ENCODE peak calls at places on chromosomes 1 and 21, in seven cellular contexts. T, U, R, J, Y, E and M are unnamed samples.
A peak's percentile ranks its signal among the peaks of the same experiment; 100 is the strongest.

GRCh38 chr1:230992100-230992774 is 13.3 kb downstream of the ARV1 start:
- DNase-seq in T (no peak), E (no peak), J (no peak), Y (no peak), U (no peak), R (no peak), M (no peak)

GRCh38 chr1:915295-916172 is 8.2 kb upstream of the SAMD11 start:
- DNase-seq in T (no peak), U (no peak), R (no peak), J (peak; percentile 18), E (no peak), Y (no peak), M (no peak)

GRCh38 chr21:44377922-44378645 is 24.7 kb downstream of the TRPM2 start:
- DNase-seq in R (peak; percentile 17), E (no peak), J (no peak), Y (no peak), U (no peak), T (no peak), M (no peak)

GRCh38 chr1:242349636-242350035 is 174.9 kb downstream of the PLD5 start:
- DNase-seq in U (no peak), Y (no peak), E (no peak), R (no peak), T (no peak), J (no peak), M (no peak)

GRCh38 chr1:27992271-27992670 is 32.5 kb downstream of the XKR8 start:
- DNase-seq in Y (no peak), T (no peak), E (no peak), U (no peak), R (peak; percentile 64), J (no peak), M (no peak)

GRCh38 chr1:34794001-34794789 is 1.4 kb downstream of the GJA4 start:
- DNase-seq in T (no peak), Y (no peak), R (no peak), J (no peak), U (no peak), E (no peak), M (no peak)

GRCh38 chr1:223494926-223495645 is 101.9 kb downstream of the CCDC185 start:
- DNase-seq in U (no peak), E (no peak), R (no peak), J (no peak), T (no peak), Y (no peak), M (no peak)

GRCh38 chr1:94974824-94975223 is 47.9 kb upstream of the CNN3 start:
- DNase-seq in E (no peak), R (no peak), Y (no peak), J (no peak), U (no peak), T (peak; percentile 87), M (no peak)

GRCh38 chr1:26721669-26722355 is 26.0 kb downstream of the ARID1A start:
- DNase-seq in J (no peak), Y (no peak), U (no peak), T (no peak), E (no peak), R (no peak), M (no peak)

GRCh38 chr1:24932284-24932683 is 2.2 kb upstream of the RUNX3 start:
- DNase-seq in Y (peak; percentile 81), J (no peak), R (peak; percentile 78), E (peak; percentile 80), T (no peak), U (peak; percentile 83), M (peak; percentile 84)

GRCh38 chr1:188670837-188671236 is 1806.8 kb downstream of the BRINP3 start:
- DNase-seq in E (no peak), T (peak; percentile 85), R (no peak), U (no peak), Y (no peak), J (no peak), M (no peak)

GRCh38 chr1:8421721-8422120 is 103.8 kb downstream of the SLC45A1 start:
- DNase-seq in Y (no peak), R (no peak), T (peak; percentile 8), U (no peak), E (peak; percentile 56), J (peak; percentile 40), M (no peak)

GRCh38 chr1:12014141-12014981 is 4.9 kb upstream of the MIIP start:
- DNase-seq in R (no peak), U (peak; percentile 65), E (no peak), Y (no peak), J (peak; percentile 52), T (peak; percentile 83), M (no peak)
- TF ChIP-seq CTCF in R (no peak), U (peak; percentile 52), E (peak; percentile 18), Y (no peak), J (no peak), T (peak; percentile 40), M (no peak)

GRCh38 chr1:71093938-71094337 is 13.1 kb upstream of the ZRANB2 start:
- DNase-seq in T (no peak), R (no peak), U (no peak), J (no peak), Y (no peak), E (no peak), M (no peak)
- TF ChIP-seq CTCF in T (peak; percentile 49), R (peak; percentile 7), U (peak; percentile 38), J (peak; percentile 47), Y (peak; percentile 38), E (peak; percentile 31), M (peak; percentile 35)

DNA sequence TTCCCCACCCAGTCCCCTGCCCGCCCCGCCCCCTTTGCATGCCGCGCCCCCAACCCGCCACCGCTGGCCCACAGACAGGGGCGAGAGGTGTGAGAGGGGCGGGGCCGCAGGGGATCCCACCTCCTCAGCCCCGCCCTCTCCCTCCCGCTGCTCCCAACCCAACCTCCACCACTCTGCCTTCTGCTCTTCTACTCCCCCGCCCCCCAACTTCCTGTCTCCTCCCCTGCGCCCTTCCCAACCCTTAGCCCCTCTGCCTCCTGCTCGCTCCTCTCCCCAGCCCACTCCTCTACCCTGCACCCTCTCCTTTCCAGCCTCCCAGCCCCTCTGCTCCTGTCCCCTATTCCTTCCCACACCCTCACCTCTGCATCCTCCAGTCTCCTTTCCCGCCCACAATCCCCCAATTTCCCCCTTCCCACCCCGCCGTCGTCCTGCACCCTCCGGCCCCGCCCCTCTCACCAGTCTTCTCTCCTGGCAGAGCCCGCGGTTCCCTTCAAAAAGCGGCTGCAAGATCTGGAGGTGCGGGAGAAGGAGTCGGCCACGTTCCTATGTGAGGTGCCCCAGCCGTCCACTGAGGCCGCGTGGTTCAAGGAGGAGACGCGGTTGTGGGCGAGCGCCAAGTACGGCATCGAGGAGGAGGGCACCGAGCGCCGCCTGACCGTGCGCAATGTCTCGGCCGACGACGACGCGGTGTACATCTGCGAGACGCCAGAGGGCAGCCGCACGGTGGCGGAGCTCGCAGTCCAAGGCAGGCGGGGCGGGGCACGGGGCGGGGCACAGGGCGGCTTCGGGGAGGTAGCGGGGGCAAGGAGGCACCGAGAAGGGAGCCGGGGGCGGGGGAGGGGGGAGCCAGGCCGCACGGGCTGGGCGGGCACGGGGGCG is 5.4 kb downstream of the OBSCN start:
- DNase-seq in J (peak; percentile 87), U (peak; percentile 96), Y (peak; percentile 91), R (peak; percentile 96), T (peak; percentile 83), E (peak; percentile 91), M (peak; percentile 95)
- TF ChIP-seq CTCF in J (peak; percentile 59), U (peak; percentile 58), Y (peak; percentile 77), R (peak; percentile 65), T (peak; percentile 73), E (no peak), M (peak; percentile 35)

GRCh38 chr21:27363719-27364479 is 397.0 kb upstream of the ADAMTS5 start:
- DNase-seq in T (no peak), Y (no peak), U (no peak), J (no peak), R (no peak), E (no peak), M (no peak)

GRCh38 chr21:27366846-27367245 is 400.0 kb upstream of the ADAMTS5 start:
- DNase-seq in U (no peak), E (no peak), R (no peak), T (no peak), Y (no peak), J (no peak), M (no peak)

GRCh38 chr21:27359141-27359540 is 392.3 kb upstream of the ADAMTS5 start:
- DNase-seq in R (no peak), J (no peak), Y (no peak), U (no peak), T (no peak), E (no peak), M (no peak)

GRCh38 chr21:27365394-27365793 is 398.5 kb upstream of the ADAMTS5 start:
- DNase-seq in Y (no peak), U (no peak), E (no peak), T (peak; percentile 30), J (no peak), R (no peak), M (no peak)

GRCh38 chr21:27362249-27362648 is 395.4 kb upstream of the ADAMTS5 start:
- DNase-seq in U (no peak), T (peak; percentile 11), E (no peak), J (no peak), Y (no peak), R (no peak), M (no peak)
- TF ChIP-seq CTCF in U (peak; percentile 51), T (peak; percentile 44), E (no peak), J (peak; percentile 51), Y (no peak), R (no peak), M (no peak)

GRCh38 chr1:245348626-245349025 is 193.8 kb downstream of the KIF26B start:
- DNase-seq in J (no peak), Y (no peak), R (no peak), U (no peak), E (no peak), T (no peak), M (no peak)

GRCh38 chr1:245341738-245342137 is 187.0 kb downstream of the KIF26B start:
- DNase-seq in Y (no peak), U (no peak), J (no peak), T (no peak), E (no peak), R (no peak), M (no peak)

DNA sequence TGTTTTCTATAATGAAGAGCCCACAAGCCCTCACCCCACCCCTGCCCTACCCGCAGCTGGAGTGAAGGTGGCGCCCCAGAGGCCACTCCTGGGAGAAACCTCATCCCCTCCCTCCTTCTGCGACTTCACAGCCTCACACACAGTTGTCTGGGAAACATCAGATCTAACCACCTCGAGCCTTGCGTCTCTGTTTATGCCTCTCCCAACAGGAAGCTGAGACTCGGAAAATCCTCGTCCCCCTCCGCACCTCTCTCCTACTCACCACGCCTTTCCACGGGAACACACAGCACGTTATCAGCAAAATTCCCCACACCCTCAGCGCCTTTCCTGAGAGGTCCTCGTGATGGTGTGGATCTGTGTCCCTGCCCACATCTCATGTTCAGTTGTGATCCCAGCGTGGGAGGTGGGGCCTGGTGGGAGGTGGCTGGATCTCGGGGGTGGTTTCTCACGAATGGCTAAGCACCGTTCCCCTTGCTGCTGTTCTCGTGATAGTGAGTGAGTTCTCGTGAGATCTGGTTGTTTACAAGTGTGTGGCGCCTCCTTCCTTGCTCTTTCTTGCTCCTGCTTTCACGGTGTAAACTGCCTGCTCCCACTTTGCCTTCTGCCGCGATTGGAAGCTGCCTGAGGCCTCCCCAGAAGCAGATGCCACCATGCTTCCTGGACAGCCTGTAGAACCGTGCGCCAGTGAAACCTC is 190.6 kb downstream of the KIF26B start:
- DNase-seq in R (no peak), T (no peak), U (peak; percentile 82), J (no peak), E (no peak), Y (no peak), M (no peak)
- TF ChIP-seq CTCF in R (no peak), T (no peak), U (peak; percentile 59), J (no peak), E (no peak), Y (no peak), M (no peak)